ENCODE peak calls at places on chromosomes 1 and 21, in four cellular contexts. V is neural crest cell, H is endothelial cell, P is HFF-Myc. L is an unnamed sample.

GRCh38 chr21:46634427-46634826 is 1.0 kb upstream of the PRMT2 start:
- DNase-seq in V (no peak), H (no peak), P (no peak), L (no peak)

GRCh38 chr1:234628099-234628498 is 18.1 kb upstream of the IRF2BP2 start:
- DNase-seq in V (no peak), H (no peak), P (no peak), L (peak; percentile 92)

GRCh38 chr1:38561110-38561509 is 298.5 kb downstream of the RRAGC start:
- DNase-seq in V (no peak), H (no peak), P (no peak), L (no peak)

GRCh38 chr1:109791495-109792040 is 27.8 kb upstream of the EPS8L3 start:
- DNase-seq in V (no peak), H (no peak), P (no peak), L (no peak)

GRCh38 chr1:109240158-109241152 is 8.9 kb upstream of the CELSR2 start:
- DNase-seq in V (no peak), H (no peak), P (peak; percentile 25), L (peak; percentile 44)

GRCh38 chr1:244653439-244654283 is 735 bp downstream of the DESI2 start:
- DNase-seq in V (no peak), H (peak; percentile 40), P (no peak), L (no peak)

GRCh38 chr1:197200468-197200899 is 54.0 kb upstream of the ASPM start:
- DNase-seq in V (no peak), H (no peak), P (no peak), L (peak; percentile 12)

GRCh38 chr1:224707849-224708725 is 92.0 kb downstream of the CNIH3 start:
- DNase-seq in V (no peak), H (no peak), P (peak; percentile 41), L (peak; percentile 78)

GRCh38 chr1:12745992-12746323 is at the start of gene CFAP107:
- DNase-seq in V (no peak), H (no peak), P (no peak), L (no peak)

GRCh38 chr1:223106856-223107255 is 36.2 kb downstream of the TLR5 start:
- DNase-seq in V (no peak), H (no peak), P (no peak), L (no peak)

GRCh38 chr1:42479621-42480020 is 16.5 kb downstream of the CCDC30 start:
- DNase-seq in V (no peak), H (no peak), P (no peak), L (peak; percentile 7)

GRCh38 chr21:33945652-33946270 is 30.2 kb upstream of the ATP5PO start:
- DNase-seq in V (no peak), H (no peak), P (no peak), L (no peak)

GRCh38 chr1:156493154-156493631 is 7.4 kb downstream of the MEF2D start:
- DNase-seq in V (no peak), H (no peak), P (no peak), L (no peak)

GRCh38 chr21:40208206-40208950 is 341.1 kb downstream of the PCP4 start:
- DNase-seq in V (no peak), H (no peak), P (no peak), L (no peak)

GRCh38 chr1:30191154-30191702 is 532.2 kb downstream of the MATN1 start:
- DNase-seq in V (no peak), H (no peak), P (peak; percentile 78), L (peak; percentile 8)

GRCh38 chr1:170241266-170241851 is 95.6 kb downstream of the NTMT2 start:
- DNase-seq in V (no peak), H (no peak), P (no peak), L (no peak)

GRCh38 chr1:228417061-228417460 is 400 bp upstream of the TRIM17 start:
- DNase-seq in V (no peak), H (no peak), P (no peak), L (no peak)

GRCh38 chr1:247849616-247850015 is 7.4 kb upstream of the TRIM58 start:
- DNase-seq in V (no peak), H (no peak), P (no peak), L (no peak)

GRCh38 chr1:51924455-51924854 is 45.9 kb upstream of the NRDC start:
- DNase-seq in V (no peak), H (no peak), P (no peak), L (peak; percentile 89)

GRCh38 chr1:54791880-54792522 is 9.1 kb downstream of the TTC22 start:
- DNase-seq in V (peak; percentile 54), H (peak; percentile 53), P (peak; percentile 33), L (peak; percentile 16)

GRCh38 chr1:77347646-77348045 is 65.8 kb downstream of the AK5 start:
- DNase-seq in V (no peak), H (no peak), P (peak; percentile 65), L (peak; percentile 96)

GRCh38 chr1:218878369-218878768 is 295.3 kb upstream of the LYPLAL1 start:
- DNase-seq in V (no peak), H (no peak), P (no peak), L (no peak)

GRCh38 chr1:209319549-209319948 is 264.0 kb upstream of the CAMK1G start:
- DNase-seq in V (no peak), H (no peak), P (no peak), L (peak; percentile 71)

GRCh38 chr1:21294266-21295058 is 4.2 kb upstream of the ECE1 start:
- DNase-seq in V (no peak), H (no peak), P (no peak), L (no peak)

GRCh38 chr1:205481279-205481617 is 23.2 kb upstream of the CDK18 start:
- DNase-seq in V (no peak), H (no peak), P (no peak), L (no peak)

GRCh38 chr1:72366473-72366872 is 84.1 kb upstream of the NEGR1 start:
- DNase-seq in V (no peak), H (no peak), P (peak; percentile 36), L (peak; percentile 13)

GRCh38 chr1:111813440-111814304 is 58.0 kb downstream of the DDX20 start:
- DNase-seq in V (no peak), H (no peak), P (no peak), L (no peak)
- TF ChIP-seq CTCF in V (peak; percentile 19), H (no peak), P (no peak), L (peak; percentile 39)

GRCh38 chr1:174726167-174726879 is 273.4 kb upstream of the CACYBP start:
- DNase-seq in V (no peak), H (no peak), P (no peak), L (peak; percentile 43)
- TF ChIP-seq CTCF in V (peak; percentile 76), H (peak; percentile 75), P (peak; percentile 14), L (peak; percentile 85)

GRCh38 chr1:154442006-154442740 is 37.0 kb downstream of the IL6R start:
- DNase-seq in V (no peak), H (peak; percentile 43), P (no peak), L (no peak)
- TF ChIP-seq CTCF in V (peak; percentile 42), H (peak; percentile 34), P (peak; percentile 47), L (peak; percentile 65)

GRCh38 chr1:1841575-1841991 is 49.3 kb downstream of the GNB1 start:
- DNase-seq in V (no peak), H (no peak), P (no peak), L (peak; percentile 14)
- TF ChIP-seq CTCF in V (no peak), H (no peak), P (peak; percentile 8), L (peak; percentile 38)

DNA sequence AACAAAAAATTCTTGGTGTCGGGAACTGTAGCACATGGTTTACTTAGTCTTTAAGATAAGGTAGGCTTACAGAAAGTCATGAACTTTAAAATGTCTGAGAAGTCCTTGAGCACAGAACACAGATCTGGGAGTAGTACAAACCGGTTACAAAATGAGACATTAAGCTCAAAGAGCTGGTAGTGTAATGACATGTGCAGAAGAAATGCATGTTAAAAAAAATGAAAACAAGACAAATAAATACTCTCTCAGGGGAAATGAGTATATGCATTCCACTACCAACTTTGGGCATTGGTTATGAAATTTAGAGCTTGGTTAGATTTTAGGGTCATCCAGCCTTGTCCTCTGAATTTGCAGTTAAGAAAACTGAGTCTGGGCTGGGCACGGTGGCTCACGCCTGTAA is 91.5 kb upstream of the F3 start:
- DNase-seq in V (no peak), H (no peak), P (no peak), L (peak; percentile 59)
- TF ChIP-seq CTCF in V (no peak), H (no peak), P (no peak), L (no peak)

DNA sequence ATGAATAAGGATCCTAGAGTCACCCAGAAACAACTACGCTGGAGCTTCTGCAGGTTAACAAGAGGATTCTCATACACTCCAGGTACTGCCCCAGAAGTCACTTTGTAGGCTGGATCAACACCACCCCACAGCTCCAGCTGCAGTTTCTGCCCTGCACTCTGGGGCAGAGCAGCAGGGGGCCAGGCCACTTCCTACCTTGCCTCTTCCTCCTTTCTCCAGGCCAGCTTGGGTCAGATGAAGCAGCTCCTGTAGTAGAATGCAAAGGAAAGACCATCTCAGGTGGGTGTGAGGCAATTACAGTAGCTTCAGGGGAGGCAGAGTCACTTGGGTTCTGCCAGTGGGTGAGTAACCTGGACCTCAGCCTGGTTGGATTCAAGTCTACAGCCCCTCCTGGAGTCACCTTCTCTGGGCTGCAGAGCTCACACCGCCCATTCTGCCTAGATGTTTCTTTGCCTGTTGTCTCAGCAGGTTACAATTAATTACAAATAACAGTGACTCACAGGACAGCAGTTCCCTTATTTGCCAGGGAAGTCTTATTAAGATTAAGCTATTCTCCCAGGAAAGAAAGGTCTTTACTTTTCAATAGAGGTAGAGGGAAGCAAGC is 24.4 kb upstream of the BCAR3 start:
- DNase-seq in V (no peak), H (no peak), P (no peak), L (peak; percentile 26)
- TF ChIP-seq CTCF in V (no peak), H (no peak), P (no peak), L (no peak)